ENCODE peak calls at places on chromosomes 11 and 22, in eight cellular contexts. G, O, N, Z, F, M, I and Y are unnamed samples.

GRCh38 chr22:41739576-41739975 is 40.3 kb downstream of the MEI1 start:
- DNase-seq in N (no peak), G (no peak), M (no peak), I (no peak), Z (no peak), F (no peak), O (no peak), Y (no peak)

GRCh38 chr11:22407899-22408298 is 69.7 kb downstream of the SLC17A6 start:
- DNase-seq in M (no peak), N (no peak), F (no peak), G (no peak), Z (no peak), I (no peak), O (no peak), Y (no peak)

GRCh38 chr22:42603427-42603826 is 11.3 kb downstream of the POLDIP3 start:
- DNase-seq in I (no peak), G (no peak), O (no peak), F (no peak), Z (no peak), N (no peak), M (no peak), Y (no peak)

GRCh38 chr11:65643971-65644370 is 6.1 kb downstream of the SIPA1 start:
- DNase-seq in F (no peak), I (no peak), Z (no peak), O (no peak), M (peak; percentile 22), N (no peak), G (no peak), Y (peak; percentile 58)

GRCh38 chr22:29231971-29232959 is 26.6 kb downstream of the EMID1 start:
- DNase-seq in F (peak; percentile 21), O (no peak), Z (peak; percentile 39), M (no peak), N (no peak), G (peak; percentile 92), I (no peak), Y (no peak)

GRCh38 chr22:50190182-50190951 is 4.7 kb downstream of the TRABD start:
- DNase-seq in N (peak; percentile 95), O (peak; percentile 94), I (peak; percentile 89), F (peak; percentile 61), M (peak; percentile 62), G (peak; percentile 68), Z (peak; percentile 93), Y (peak; percentile 65)

GRCh38 chr22:42939451-42939881 is 75.5 kb downstream of the PACSIN2 start:
- DNase-seq in M (peak; percentile 40), G (no peak), O (peak; percentile 5), I (no peak), N (peak; percentile 47), Z (no peak), F (no peak), Y (peak; percentile 46)

GRCh38 chr11:65868907-65869306 is 3.7 kb downstream of the EFEMP2 start:
- DNase-seq in M (no peak), O (no peak), G (no peak), Z (no peak), F (no peak), I (no peak), N (no peak), Y (no peak)

DNA sequence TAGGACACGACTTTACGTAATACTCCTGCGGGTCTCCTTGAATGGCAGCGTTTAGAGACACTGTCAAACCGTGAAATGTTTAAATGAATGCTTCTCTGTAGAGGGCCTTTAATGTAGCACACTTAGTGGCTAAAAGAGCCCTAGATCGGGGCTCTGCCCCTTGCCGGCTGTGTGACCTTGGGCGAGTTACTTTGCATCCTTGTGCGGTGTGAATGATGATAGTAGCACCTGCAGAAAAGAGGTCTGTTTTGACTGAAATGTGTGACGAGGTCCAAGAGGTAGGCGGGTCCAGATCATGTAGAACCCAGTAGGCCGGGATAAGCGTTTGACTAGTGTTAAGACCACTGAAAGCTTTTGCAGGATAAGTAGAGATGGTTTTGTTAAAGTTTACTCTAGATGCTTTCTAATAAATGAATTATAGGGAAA is 866 bp downstream of the MED17 start:
- DNase-seq in F (peak; percentile 4), I (no peak), O (no peak), N (no peak), Z (no peak), G (no peak), M (no peak), Y (no peak)
- TF ChIP-seq CTCF in F (no peak), I (no peak), O (no peak), N (no peak), Z (no peak), G (no peak), M (no peak), Y (no peak)

GRCh38 chr11:119100246-119100959 is 1.2 kb downstream of the DPAGT1 start:
- DNase-seq in I (no peak), O (no peak), N (no peak), G (no peak), M (peak; percentile 76), F (peak; percentile 60), Z (no peak), Y (peak; percentile 51)
- H3K4me3 ChIP-seq in I (peak overlapping the region; percentile 76), O (peak overlapping the region; percentile 93), N (peak overlapping the region; percentile 97), G (peak overlapping the region; percentile 82), M (peak overlapping the region; percentile 89), F (peak overlapping the region; percentile 90), Z (peak overlapping the region; percentile 80), Y (peak overlapping the region; percentile 71)

GRCh38 chr22:45833613-45834012 is 143.3 kb downstream of the WNT7B start:
- DNase-seq in Z (no peak), M (no peak), I (no peak), O (no peak), F (no peak), N (no peak), G (no peak), Y (no peak)

GRCh38 chr22:45830531-45831245 is 146.3 kb downstream of the WNT7B start:
- DNase-seq in M (peak; percentile 71), I (no peak), O (no peak), F (peak; percentile 51), G (no peak), N (no peak), Z (no peak), Y (peak; percentile 82)

GRCh38 chr22:45832959-45833580 is 143.9 kb downstream of the WNT7B start:
- DNase-seq in M (no peak), N (no peak), F (no peak), G (no peak), Z (no peak), I (no peak), O (no peak), Y (peak; percentile 76)

GRCh38 chr22:45831394-45831793 is 145.6 kb downstream of the WNT7B start:
- DNase-seq in G (no peak), M (peak; percentile 62), I (no peak), O (no peak), Z (no peak), N (no peak), F (peak; percentile 56), Y (peak; percentile 39)

DNA sequence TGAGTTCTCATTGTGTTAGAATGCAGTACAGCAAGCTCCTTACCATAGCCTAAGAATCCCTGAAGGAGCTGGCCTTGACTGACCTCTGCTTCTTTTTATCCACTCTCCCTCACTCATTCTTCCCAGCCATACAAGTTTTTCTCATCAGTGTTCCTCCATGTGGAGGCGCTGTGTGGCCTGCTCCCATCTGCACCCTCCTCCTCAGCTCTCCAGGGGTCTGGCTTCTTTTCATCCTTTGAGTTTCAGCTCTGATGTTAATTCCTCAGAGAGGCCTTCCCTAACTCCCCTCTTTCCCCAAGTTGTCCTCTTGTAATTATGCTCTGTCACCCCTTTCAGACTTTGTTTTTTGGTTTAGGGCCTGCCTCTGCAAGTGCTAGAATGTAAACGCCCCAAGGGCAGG is 144.8 kb downstream of the WNT7B start:
- DNase-seq in G (no peak), I (no peak), M (no peak), O (no peak), F (no peak), N (no peak), Z (no peak), Y (no peak)
- H3K27me3 ChIP-seq in G (no peaks in the 10 kb centered on the region), I (no peaks in the 10 kb centered on the region), M (no peaks in the 10 kb centered on the region), O (no peaks in the 10 kb centered on the region), F (no peaks in the 10 kb centered on the region), N (no peaks in the 10 kb centered on the region), Z (no peaks in the 10 kb centered on the region), Y (no peaks in the 10 kb centered on the region)

GRCh38 chr22:20129747-20130014 is 1.9 kb upstream of the ZDHHC8 start:
- DNase-seq in Z (no peak), N (no peak), M (no peak), G (no peak), O (no peak), I (no peak), F (no peak), Y (no peak)

GRCh38 chr22:20130739-20131592 is 638 bp upstream of the ZDHHC8 start:
- DNase-seq in Z (peak; percentile 90), I (peak; percentile 93), G (peak; percentile 82), N (peak; percentile 94), F (peak; percentile 65), O (peak; percentile 94), M (peak; percentile 67), Y (peak; percentile 33)

GRCh38 chr22:20131593-20131855 is at the start of gene ZDHHC8:
- DNase-seq in F (no peak), M (no peak), N (peak; percentile 66), O (peak; percentile 78), I (no peak), G (no peak), Z (peak; percentile 31), Y (no peak)

GRCh38 chr22:20128902-20129746 is 2.5 kb upstream of the ZDHHC8 start:
- DNase-seq in O (no peak), M (peak; percentile 46), F (peak; percentile 26), N (peak; percentile 61), Z (no peak), I (no peak), G (no peak), Y (peak; percentile 20)

GRCh38 chr22:20130319-20130718 is 1.3 kb upstream of the ZDHHC8 start:
- DNase-seq in I (no peak), O (no peak), Z (no peak), F (no peak), N (no peak), M (peak; percentile 23), G (no peak), Y (peak; percentile 15)
- TF ChIP-seq CTCF in I (no peak), O (no peak), Z (no peak), F (no peak), N (no peak), M (no peak), G (no peak), Y (peak; percentile 58)

DNA sequence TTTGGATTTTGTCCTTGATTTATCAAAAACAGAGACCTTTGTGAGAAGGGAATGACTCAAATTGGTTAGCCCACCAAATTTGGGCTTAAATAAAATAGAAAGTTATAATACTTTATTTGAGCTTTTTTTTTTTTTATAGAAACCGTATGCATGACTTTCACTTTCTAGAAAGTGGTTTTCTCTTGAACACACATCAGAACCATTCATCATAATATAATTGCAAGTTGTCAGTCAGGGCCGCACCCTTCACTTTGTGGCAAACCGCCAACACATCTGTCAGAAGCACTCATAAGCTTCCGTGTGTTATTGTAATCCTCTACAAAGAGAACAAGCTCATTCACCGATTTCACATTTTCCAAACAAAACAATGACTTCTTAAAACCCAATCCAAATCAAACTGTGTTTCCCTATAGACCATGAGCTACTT is 76.1 kb downstream of the SOX6 start:
- DNase-seq in F (peak; percentile 17), G (no peak), M (peak; percentile 36), I (peak; percentile 59), N (peak; percentile 92), Z (no peak), O (no peak), Y (peak; percentile 85)
- H3K4me3 ChIP-seq in F (no peak overlapping the region), G (no peak overlapping the region), M (no peak overlapping the region), I (no peak overlapping the region), N (peak overlapping the region; percentile 21), Z (no peak overlapping the region), O (no peak overlapping the region), Y (no peak overlapping the region)